ENCODE peak calls at places on chromosome 15, in eight cellular contexts. One of them, this sample, is unnamed. For H3K27me3, the result is how much of the 10 kb centered on the place peaks cover.

GRCh38 chr15:51318382-51319150 is 19.8 kb downstream of the CYP19A1 start:
- DNase-seq in pancreas: no peak
- DNase-seq in stomach: no peak
- DNase-seq in keratinocyte: no peak
- DNase-seq in endothelial cell of umbilical vein: no peak
- DNase-seq in heart right ventricle: no peak
- DNase-seq in ovary: no peak
- DNase-seq in prostate gland: no peak
- DNase-seq in this sample: no peak

GRCh38 chr15:83833569-83833968 is 179.6 kb downstream of the ADAMTSL3 start:
- DNase-seq in pancreas: no peak
- DNase-seq in stomach: no peak
- DNase-seq in keratinocyte: no peak
- DNase-seq in endothelial cell of umbilical vein: no peak
- DNase-seq in heart right ventricle: no peak
- DNase-seq in ovary: no peak
- DNase-seq in prostate gland: no peak
- DNase-seq in this sample: no peak

GRCh38 chr15:31554261-31554660 is 227.6 kb downstream of the KLF13 start:
- DNase-seq in pancreas: no peak
- DNase-seq in stomach: no peak
- DNase-seq in keratinocyte: peak
- DNase-seq in endothelial cell of umbilical vein: peak
- DNase-seq in heart right ventricle: peak
- DNase-seq in ovary: no peak
- DNase-seq in prostate gland: no peak
- DNase-seq in this sample: no peak

GRCh38 chr15:73700041-73700842 is 16.1 kb downstream of the CD276 start:
- DNase-seq in pancreas: no peak
- DNase-seq in stomach: peak
- DNase-seq in keratinocyte: no peak
- DNase-seq in endothelial cell of umbilical vein: peak
- DNase-seq in heart right ventricle: peak
- DNase-seq in ovary: peak
- DNase-seq in prostate gland: peak
- DNase-seq in this sample: peak

GRCh38 chr15:92069308-92070244 is 216.1 kb downstream of the SLCO3A1 start:
- DNase-seq in pancreas: no peak
- DNase-seq in stomach: peak
- DNase-seq in keratinocyte: peak
- DNase-seq in endothelial cell of umbilical vein: peak
- DNase-seq in heart right ventricle: peak
- DNase-seq in ovary: no peak
- DNase-seq in prostate gland: no peak
- DNase-seq in this sample: peak

GRCh38 chr15:34370129-34370528 is 3.1 kb upstream of the LPCAT4 start:
- DNase-seq in pancreas: no peak
- DNase-seq in stomach: no peak
- DNase-seq in keratinocyte: no peak
- DNase-seq in endothelial cell of umbilical vein: no peak
- DNase-seq in heart right ventricle: no peak
- DNase-seq in ovary: no peak
- DNase-seq in prostate gland: no peak
- DNase-seq in this sample: no peak

GRCh38 chr15:62417444-62417843 is 252.4 kb upstream of the C2CD4B start:
- DNase-seq in pancreas: no peak
- DNase-seq in stomach: no peak
- DNase-seq in keratinocyte: no peak
- DNase-seq in endothelial cell of umbilical vein: no peak
- DNase-seq in heart right ventricle: no peak
- DNase-seq in ovary: no peak
- DNase-seq in prostate gland: no peak
- DNase-seq in this sample: peak

GRCh38 chr15:85331666-85332261 is 48.6 kb upstream of the AKAP13 start:
- DNase-seq in pancreas: no peak
- DNase-seq in stomach: no peak
- DNase-seq in keratinocyte: no peak
- DNase-seq in endothelial cell of umbilical vein: peak
- DNase-seq in heart right ventricle: no peak
- DNase-seq in ovary: no peak
- DNase-seq in prostate gland: no peak
- DNase-seq in this sample: no peak

GRCh38 chr15:38127306-38127731 is 125.3 kb upstream of the SPRED1 start:
- DNase-seq in pancreas: no peak
- DNase-seq in stomach: no peak
- DNase-seq in keratinocyte: no peak
- DNase-seq in endothelial cell of umbilical vein: peak
- DNase-seq in heart right ventricle: no peak
- DNase-seq in ovary: no peak
- DNase-seq in prostate gland: no peak
- DNase-seq in this sample: no peak

GRCh38 chr15:39442898-39443297 is 138.0 kb upstream of the THBS1 start:
- DNase-seq in pancreas: no peak
- DNase-seq in stomach: no peak
- DNase-seq in keratinocyte: no peak
- DNase-seq in endothelial cell of umbilical vein: no peak
- DNase-seq in heart right ventricle: no peak
- DNase-seq in ovary: no peak
- DNase-seq in prostate gland: no peak
- DNase-seq in this sample: no peak

GRCh38 chr15:67091073-67091965 is 25.9 kb downstream of the SMAD3 start:
- DNase-seq in pancreas: no peak
- DNase-seq in stomach: peak
- DNase-seq in keratinocyte: peak
- DNase-seq in endothelial cell of umbilical vein: peak
- DNase-seq in heart right ventricle: peak
- DNase-seq in ovary: peak
- DNase-seq in prostate gland: no peak
- DNase-seq in this sample: peak
- H3K4me3 ChIP-seq in pancreas: no peak
- H3K4me3 ChIP-seq in stomach: no peak
- H3K4me3 ChIP-seq in keratinocyte: peak
- H3K4me3 ChIP-seq in endothelial cell of umbilical vein: no peak
- H3K4me3 ChIP-seq in heart right ventricle: no peak
- H3K4me3 ChIP-seq in ovary: no peak
- H3K4me3 ChIP-seq in prostate gland: no peak
- H3K4me3 ChIP-seq in this sample: no peak

DNA sequence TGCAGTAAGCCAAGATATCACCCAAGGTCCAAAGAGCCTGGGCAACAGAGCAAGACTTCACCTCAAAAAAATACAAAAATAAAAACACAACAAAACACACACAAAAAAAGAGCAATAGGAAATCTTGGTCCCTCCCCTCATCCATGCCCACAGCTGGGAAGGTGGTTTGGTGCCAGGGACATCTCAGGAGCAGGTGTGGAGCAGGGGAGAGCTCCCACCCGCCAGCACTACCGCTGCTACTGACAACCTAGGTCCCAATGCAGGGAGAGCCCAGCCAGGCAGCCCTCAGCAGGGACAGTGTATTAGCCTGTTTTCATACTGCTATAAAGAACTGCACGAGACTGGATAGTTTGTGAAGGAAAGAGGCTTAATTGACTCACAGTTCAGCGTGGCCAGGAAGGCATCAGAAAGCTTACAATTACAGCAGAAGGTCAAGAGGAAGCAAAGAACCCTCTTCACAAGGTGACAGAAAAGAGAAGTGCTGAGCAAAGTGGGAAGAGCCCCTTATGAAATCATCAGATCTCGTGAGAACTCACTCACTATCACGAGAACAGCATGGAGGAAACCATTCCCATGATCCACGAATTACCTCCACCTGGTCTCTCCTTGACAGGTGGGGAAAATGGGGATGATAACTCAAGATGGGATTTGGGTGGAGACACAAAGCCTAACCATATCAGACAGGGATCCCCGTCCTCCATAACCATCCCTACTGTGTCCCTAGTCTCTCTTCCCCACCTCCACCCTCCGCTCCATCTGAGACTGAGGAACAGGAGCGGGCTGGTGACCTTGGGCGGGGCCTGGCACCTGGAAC is 218.6 kb downstream of the TBC1D2B start:
- DNase-seq in pancreas: peak
- DNase-seq in stomach: no peak
- DNase-seq in keratinocyte: no peak
- DNase-seq in endothelial cell of umbilical vein: no peak
- DNase-seq in heart right ventricle: no peak
- DNase-seq in ovary: no peak
- DNase-seq in prostate gland: no peak
- DNase-seq in this sample: no peak
- H3K27me3 ChIP-seq in pancreas: under half
- H3K27me3 ChIP-seq in stomach: under half
- H3K27me3 ChIP-seq in keratinocyte: under half
- H3K27me3 ChIP-seq in endothelial cell of umbilical vein: under half
- H3K27me3 ChIP-seq in heart right ventricle: under half
- H3K27me3 ChIP-seq in ovary: under half
- H3K27me3 ChIP-seq in prostate gland: under half
- H3K27me3 ChIP-seq in this sample: under half

GRCh38 chr15:66594344-66594743 is 28.5 kb upstream of the LCTL start:
- DNase-seq in pancreas: no peak
- DNase-seq in stomach: no peak
- DNase-seq in keratinocyte: no peak
- DNase-seq in endothelial cell of umbilical vein: no peak
- DNase-seq in heart right ventricle: no peak
- DNase-seq in ovary: no peak
- DNase-seq in prostate gland: no peak
- DNase-seq in this sample: no peak
- TF ChIP-seq CTCF in pancreas: no peak
- TF ChIP-seq CTCF in stomach: no peak
- TF ChIP-seq CTCF in keratinocyte: peak
- TF ChIP-seq CTCF in endothelial cell of umbilical vein: no peak
- TF ChIP-seq CTCF in heart right ventricle: no peak
- TF ChIP-seq CTCF in ovary: no peak
- TF ChIP-seq CTCF in prostate gland: no peak
- TF ChIP-seq CTCF in this sample: no peak

DNA sequence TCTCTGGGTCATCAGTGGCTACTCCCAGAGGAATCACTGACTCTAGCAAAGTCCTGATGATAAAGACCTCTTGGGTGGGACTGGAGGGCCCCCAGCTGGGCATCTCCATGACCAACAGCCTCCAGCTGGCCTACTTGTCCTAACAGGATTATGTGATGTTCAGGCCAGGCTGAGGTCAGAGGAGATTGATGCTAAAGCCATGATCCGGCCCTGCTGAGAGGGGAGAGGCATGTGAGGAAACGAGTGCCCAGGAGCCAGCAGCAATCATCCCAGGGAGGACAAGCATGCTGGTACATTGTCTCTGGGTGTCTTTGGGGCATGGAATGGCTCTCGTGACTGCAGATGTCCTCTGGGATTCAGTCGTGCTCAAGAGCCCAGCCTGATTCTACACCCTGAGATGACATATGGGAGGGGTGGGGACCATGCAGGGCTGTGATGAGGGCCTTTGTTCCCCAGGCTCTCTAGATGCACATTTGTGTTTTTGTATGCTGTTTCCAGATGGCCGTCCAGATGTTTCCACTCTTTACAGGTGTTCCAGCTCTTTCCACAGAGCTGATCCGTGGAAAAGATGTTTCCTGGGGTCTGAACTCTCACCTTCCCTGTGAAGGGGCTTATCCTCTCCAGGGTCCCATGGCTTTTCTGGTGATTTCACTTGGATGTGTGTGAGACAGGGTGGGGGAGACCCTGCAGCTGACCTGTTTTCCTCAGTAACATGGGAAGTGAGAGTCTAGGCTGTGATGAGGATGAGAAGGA is 20.2 kb downstream of the SLC24A1 start:
- DNase-seq in pancreas: no peak
- DNase-seq in stomach: no peak
- DNase-seq in keratinocyte: no peak
- DNase-seq in endothelial cell of umbilical vein: no peak
- DNase-seq in heart right ventricle: no peak
- DNase-seq in ovary: no peak
- DNase-seq in prostate gland: no peak
- DNase-seq in this sample: no peak
- H3K4me3 ChIP-seq in pancreas: no peak
- H3K4me3 ChIP-seq in stomach: no peak
- H3K4me3 ChIP-seq in keratinocyte: no peak
- H3K4me3 ChIP-seq in endothelial cell of umbilical vein: no peak
- H3K4me3 ChIP-seq in heart right ventricle: no peak
- H3K4me3 ChIP-seq in ovary: no peak
- H3K4me3 ChIP-seq in prostate gland: no peak
- H3K4me3 ChIP-seq in this sample: no peak

GRCh38 chr15:58070801-58071418 is 5.4 kb upstream of the ALDH1A2 start:
- DNase-seq in pancreas: peak
- DNase-seq in stomach: peak
- DNase-seq in keratinocyte: no peak
- DNase-seq in endothelial cell of umbilical vein: peak
- DNase-seq in heart right ventricle: peak
- DNase-seq in ovary: peak
- DNase-seq in prostate gland: peak
- DNase-seq in this sample: no peak
- H3K27me3 ChIP-seq in pancreas: under half
- H3K27me3 ChIP-seq in stomach: under half
- H3K27me3 ChIP-seq in keratinocyte: under half
- H3K27me3 ChIP-seq in endothelial cell of umbilical vein: under half
- H3K27me3 ChIP-seq in heart right ventricle: under half
- H3K27me3 ChIP-seq in ovary: under half
- H3K27me3 ChIP-seq in prostate gland: under half
- H3K27me3 ChIP-seq in this sample: under half

This sample was measured in kidney epithelial cell.